ENCODE peak calls at places on chromosomes 11 and 22, in four cellular contexts. H is MCF 10A, I is neural progenitor cell, M is Caco-2. J is an unnamed sample.

GRCh38 chr11:94924074-94925031 is 49.0 kb downstream of the CWC15 start:
- DNase-seq in H (no peak), I (no peak), M (no peak), J (no peak)

GRCh38 chr11:31237819-31238771 is 131.4 kb downstream of the DCDC1 start:
- DNase-seq in H (peak; percentile 57), I (peak; percentile 89), M (no peak), J (peak; percentile 27)

GRCh38 chr11:123188508-123189165 is 6.4 kb downstream of the CLMP start:
- DNase-seq in H (peak; percentile 63), I (peak; percentile 64), M (no peak), J (peak; percentile 85)

GRCh38 chr11:73350908-73351636 is 25.1 kb upstream of the RELT start:
- DNase-seq in H (peak; percentile 72), I (peak; percentile 72), M (peak; percentile 76), J (peak; percentile 88)

GRCh38 chr22:47328550-47329243 is 566.2 kb downstream of the TBC1D22A start:
- DNase-seq in H (peak; percentile 86), I (no peak), M (no peak), J (peak; percentile 96)

GRCh38 chr11:63023851-63024648 is 8.4 kb upstream of the SLC22A8 start:
- DNase-seq in H (peak; percentile 76), I (peak; percentile 89), M (peak; percentile 89), J (peak; percentile 76)

GRCh38 chr11:8863838-8864237 is 47.2 kb upstream of the AKIP1 start:
- DNase-seq in H (peak; percentile 45), I (no peak), M (no peak), J (peak; percentile 53)

GRCh38 chr11:35324981-35325380 is 94.4 kb downstream of the SLC1A2 start:
- DNase-seq in H (peak; percentile 26), I (no peak), M (no peak), J (no peak)

GRCh38 chr11:119065369-119065768 is 2.2 kb upstream of the VPS11 start:
- DNase-seq in H (peak; percentile 60), I (peak; percentile 43), M (peak; percentile 65), J (peak; percentile 54)

GRCh38 chr22:39212721-39213376 is 31.9 kb downstream of the PDGFB start:
- DNase-seq in H (peak; percentile 74), I (peak; percentile 45), M (peak; percentile 73), J (peak; percentile 77)

GRCh38 chr11:58742981-58743880 is 11.5 kb upstream of the GLYAT start:
- DNase-seq in H (no peak), I (no peak), M (no peak), J (no peak)

GRCh38 chr11:30505603-30506002 is 80.5 kb downstream of the MPPED2 start:
- DNase-seq in H (no peak), I (no peak), M (no peak), J (no peak)

GRCh38 chr11:135033545-135033944 is 621.5 kb upstream of the B3GAT1 start:
- DNase-seq in H (peak; percentile 20), I (peak; percentile 76), M (peak; percentile 75), J (no peak)

GRCh38 chr11:17747131-17747955 is 12.8 kb downstream of the KCNC1 start:
- DNase-seq in H (no peak), I (no peak), M (no peak), J (no peak)

GRCh38 chr22:17802822-17803221 is 28.6 kb upstream of the BID start:
- DNase-seq in H (no peak), I (no peak), M (no peak), J (no peak)

GRCh38 chr11:41826129-41826528 is 366.7 kb upstream of the LRRC4C start:
- DNase-seq in H (no peak), I (no peak), M (no peak), J (no peak)

GRCh38 chr11:46564459-46564858 is 29.4 kb downstream of the AMBRA1 start:
- DNase-seq in H (peak; percentile 54), I (no peak), M (no peak), J (no peak)

GRCh38 chr22:38202437-38203089 is 769 bp downstream of the MAFF start:
- DNase-seq in H (peak; percentile 81), I (peak; percentile 81), M (peak; percentile 72), J (peak; percentile 94)

GRCh38 chr11:14908214-14908880 is 16.3 kb upstream of the CYP2R1 start:
- DNase-seq in H (peak; percentile 64), I (peak; percentile 61), M (peak; percentile 66), J (peak; percentile 62)
- TF ChIP-seq CTCF in H (peak; percentile 46), I (peak; percentile 76), M (peak; percentile 83), J (peak; percentile 68)

GRCh38 chr11:74844865-74845264 is 96.2 kb downstream of the RNF169 start:
- DNase-seq in H (no peak), I (no peak), M (no peak), J (no peak)

GRCh38 chr11:74844072-74844471 is 95.4 kb downstream of the RNF169 start:
- DNase-seq in H (no peak), I (no peak), M (no peak), J (no peak)

GRCh38 chr11:74847895-74848294 is 99.2 kb downstream of the RNF169 start:
- DNase-seq in H (no peak), I (no peak), M (no peak), J (no peak)

GRCh38 chr11:74845978-74846517 is 97.4 kb downstream of the RNF169 start:
- DNase-seq in H (no peak), I (no peak), M (no peak), J (no peak)

DNA sequence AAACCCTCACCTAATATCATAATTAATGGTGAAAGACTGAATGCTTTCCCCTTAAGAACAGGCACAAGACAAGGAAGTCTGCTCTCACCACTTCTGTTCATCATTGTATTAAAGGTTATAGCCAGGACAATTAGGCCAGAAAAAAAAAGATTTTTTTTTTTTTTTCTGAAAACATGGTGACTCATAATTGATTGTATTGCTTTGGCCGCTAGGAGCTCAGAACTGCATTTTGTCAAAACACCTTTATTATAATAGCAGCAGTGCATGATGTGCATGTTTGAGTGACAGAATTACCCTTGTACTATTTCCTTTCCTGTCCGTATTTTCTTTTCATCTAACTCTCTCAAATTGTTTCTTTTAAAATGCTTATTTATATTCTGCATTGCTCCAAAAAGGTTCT is 98.1 kb downstream of the RNF169 start:
- DNase-seq in H (no peak), I (no peak), M (no peak), J (peak; percentile 15)
- TF ChIP-seq CTCF in H (no peak), I (no peak), M (no peak), J (peak; percentile 13)

DNA sequence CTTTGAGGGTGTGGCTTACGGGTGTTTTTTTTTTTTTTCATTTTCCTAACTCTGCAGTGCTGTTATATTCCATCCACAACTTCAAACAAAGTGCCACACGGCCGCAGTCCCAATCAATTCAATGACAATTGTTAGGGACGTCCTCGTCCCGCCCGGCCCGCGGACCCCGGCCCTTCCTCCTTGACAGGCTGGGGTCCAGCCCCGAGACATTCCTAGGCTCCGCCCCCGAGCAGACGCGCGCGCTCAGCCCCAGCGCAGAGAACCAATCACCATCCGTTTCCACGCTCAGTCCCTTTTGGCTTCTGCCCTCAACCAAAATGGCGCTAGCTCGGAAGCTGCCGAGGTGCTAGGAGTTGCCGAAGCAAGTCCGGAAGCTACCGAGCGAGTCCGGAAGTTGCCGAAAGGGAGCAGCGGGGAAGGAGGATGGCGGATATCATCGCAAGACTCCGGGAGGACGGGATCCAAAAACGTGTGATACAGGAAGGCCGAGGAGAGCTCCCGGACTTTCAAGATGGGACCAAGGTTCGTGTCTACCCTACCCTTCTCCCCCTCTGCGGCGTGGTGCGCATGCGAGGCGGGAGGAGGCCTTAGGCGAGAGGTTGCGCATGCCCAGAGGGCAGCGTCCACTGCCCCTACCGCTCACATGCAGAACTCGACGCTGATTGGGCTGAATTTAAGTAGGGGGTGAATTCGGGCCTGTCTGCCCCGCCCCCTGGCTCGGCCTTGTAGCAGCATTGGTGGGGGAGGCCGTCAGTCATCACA is at the start of gene AIP:
- DNase-seq in H (peak; percentile 98), I (peak; percentile 99), M (peak; percentile 100), J (peak; percentile 98)
- TF ChIP-seq CTCF in H (peak; percentile 15), I (no peak), M (peak; percentile 25), J (no peak)

GRCh38 chr22:42114721-42115120 is 15.9 kb downstream of the CYP2D6 start:
- DNase-seq in H (peak; percentile 46), I (peak; percentile 82), M (peak; percentile 47), J (peak; percentile 31)
- TF ChIP-seq CTCF in H (peak; percentile 40), I (peak; percentile 71), M (peak; percentile 34), J (peak; percentile 28)

GRCh38 chr11:71342951-71343827 is 90.8 kb upstream of the SHANK2 start:
- DNase-seq in H (peak; percentile 46), I (peak; percentile 72), M (peak; percentile 84), J (peak; percentile 15)
- TF ChIP-seq CTCF in H (peak; percentile 37), I (peak; percentile 72), M (peak; percentile 94), J (peak; percentile 52)

GRCh38 chr11:257766-258493 is 20.3 kb upstream of the NLRP6 start:
- DNase-seq in H (no peak), I (no peak), M (peak; percentile 57), J (no peak)
- TF ChIP-seq CTCF in H (peak; percentile 19), I (no peak), M (peak; percentile 52), J (peak; percentile 25)

GRCh38 chr22:29886601-29887000 is 3.6 kb downstream of the MTMR3 start:
- DNase-seq in H (no peak), I (no peak), M (no peak), J (no peak)
- TF ChIP-seq CTCF in H (no peak), I (no peak), M (no peak), J (no peak)

GRCh38 chr11:3972431-3972830 is 117.0 kb downstream of the STIM1 start:
- DNase-seq in H (no peak), I (no peak), M (no peak), J (no peak)
- TF ChIP-seq CTCF in H (no peak), I (no peak), M (no peak), J (no peak)

GRCh38 chr11:68889948-68890446 is 13.6 kb downstream of the MRPL21 start:
- DNase-seq in H (no peak), I (peak; percentile 71), M (peak; percentile 59), J (peak; percentile 42)
- TF ChIP-seq CTCF in H (peak; percentile 10), I (peak; percentile 66), M (peak; percentile 49), J (peak; percentile 59)

J was measured in fibroblast of pulmonary artery.